ENCODE peak calls at places on chromosome 11, in eight cellular contexts. P, O, Q, C, E, D, X and A are unnamed samples.

GRCh38 chr11:69152748-69153446 is 2.8 kb upstream of the SMIM38 start:
- DNase-seq in P (no peak), O (no peak), Q (no peak), C (no peak), E (no peak), D (peak; percentile 53), X (peak; percentile 33), A (no peak)

GRCh38 chr11:131025421-131026126 is 109.3 kb upstream of the SNX19 start:
- DNase-seq in P (no peak), O (no peak), Q (no peak), C (no peak), E (no peak), D (peak; percentile 33), X (no peak), A (no peak)

GRCh38 chr11:125141686-125142535 is 22.6 kb upstream of the PKNOX2 start:
- DNase-seq in P (peak; percentile 62), O (no peak), Q (peak; percentile 30), C (peak; percentile 52), E (peak; percentile 29), D (peak; percentile 54), X (peak; percentile 52), A (peak; percentile 34)

GRCh38 chr11:48093795-48094642 is 113.7 kb downstream of the PTPRJ start:
- DNase-seq in P (no peak), O (no peak), Q (no peak), C (no peak), E (peak; percentile 78), D (peak; percentile 40), X (peak; percentile 72), A (no peak)

GRCh38 chr11:44628730-44629361 is 63.4 kb downstream of the CD82 start:
- DNase-seq in P (no peak), O (no peak), Q (peak; percentile 5), C (peak; percentile 19), E (no peak), D (no peak), X (no peak), A (no peak)

GRCh38 chr11:111967651-111968050 is 30.5 kb downstream of the DIXDC1 start:
- DNase-seq in P (no peak), O (no peak), Q (no peak), C (no peak), E (no peak), D (no peak), X (no peak), A (no peak)

GRCh38 chr11:73311394-73311869 is 3.4 kb downstream of the ARHGEF17 start:
- DNase-seq in P (no peak), O (no peak), Q (no peak), C (no peak), E (no peak), D (no peak), X (no peak), A (no peak)

GRCh38 chr11:9004310-9004945 is 627 bp upstream of the NRIP3 start:
- DNase-seq in P (peak; percentile 37), O (no peak), Q (peak; percentile 23), C (peak; percentile 8), E (no peak), D (peak; percentile 29), X (peak; percentile 32), A (peak; percentile 89)

GRCh38 chr11:75996523-75997272 is 181.7 kb downstream of the UVRAG start:
- DNase-seq in P (no peak), O (no peak), Q (no peak), C (no peak), E (no peak), D (no peak), X (no peak), A (no peak)

GRCh38 chr11:128701086-128701485 is 7.2 kb downstream of the FLI1 start:
- DNase-seq in P (no peak), O (no peak), Q (no peak), C (no peak), E (peak; percentile 74), D (no peak), X (no peak), A (no peak)

GRCh38 chr11:102831709-102832492 is 11.5 kb downstream of the MMP3 start:
- DNase-seq in P (no peak), O (no peak), Q (no peak), C (no peak), E (no peak), D (no peak), X (no peak), A (no peak)

GRCh38 chr11:113091578-113091844 is 130.3 kb downstream of the NCAM1 start:
- DNase-seq in P (no peak), O (no peak), Q (no peak), C (no peak), E (no peak), D (no peak), X (no peak), A (no peak)

DNA sequence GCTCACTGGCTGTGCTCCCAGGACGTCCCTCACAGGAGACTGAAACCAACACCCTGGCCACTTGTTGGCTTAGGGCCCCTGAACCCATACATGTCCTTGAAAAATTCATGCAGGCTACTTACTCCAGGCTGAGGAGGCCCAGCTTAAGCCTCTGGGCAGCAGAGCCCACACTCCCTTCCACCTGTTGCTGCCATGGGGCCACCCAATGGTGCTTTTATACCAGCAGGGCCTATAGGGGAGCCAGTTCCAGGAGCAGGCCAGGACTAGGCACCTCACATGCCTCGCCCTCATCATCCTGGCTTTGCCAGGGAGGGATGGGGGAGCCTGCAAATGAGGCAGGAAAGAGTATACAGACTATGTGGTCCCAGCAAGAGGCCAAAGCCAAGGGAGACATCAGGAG is 181.7 kb upstream of the NECTIN1 start:
- DNase-seq in P (no peak), O (no peak), Q (no peak), C (no peak), E (no peak), D (no peak), X (peak; percentile 25), A (no peak)
- TF ChIP-seq POLR2A in P (no peak), O (no peak), Q (no peak), C (no peak), E (no peak), D (no peak), X (no peak), A (no peak)

DNA sequence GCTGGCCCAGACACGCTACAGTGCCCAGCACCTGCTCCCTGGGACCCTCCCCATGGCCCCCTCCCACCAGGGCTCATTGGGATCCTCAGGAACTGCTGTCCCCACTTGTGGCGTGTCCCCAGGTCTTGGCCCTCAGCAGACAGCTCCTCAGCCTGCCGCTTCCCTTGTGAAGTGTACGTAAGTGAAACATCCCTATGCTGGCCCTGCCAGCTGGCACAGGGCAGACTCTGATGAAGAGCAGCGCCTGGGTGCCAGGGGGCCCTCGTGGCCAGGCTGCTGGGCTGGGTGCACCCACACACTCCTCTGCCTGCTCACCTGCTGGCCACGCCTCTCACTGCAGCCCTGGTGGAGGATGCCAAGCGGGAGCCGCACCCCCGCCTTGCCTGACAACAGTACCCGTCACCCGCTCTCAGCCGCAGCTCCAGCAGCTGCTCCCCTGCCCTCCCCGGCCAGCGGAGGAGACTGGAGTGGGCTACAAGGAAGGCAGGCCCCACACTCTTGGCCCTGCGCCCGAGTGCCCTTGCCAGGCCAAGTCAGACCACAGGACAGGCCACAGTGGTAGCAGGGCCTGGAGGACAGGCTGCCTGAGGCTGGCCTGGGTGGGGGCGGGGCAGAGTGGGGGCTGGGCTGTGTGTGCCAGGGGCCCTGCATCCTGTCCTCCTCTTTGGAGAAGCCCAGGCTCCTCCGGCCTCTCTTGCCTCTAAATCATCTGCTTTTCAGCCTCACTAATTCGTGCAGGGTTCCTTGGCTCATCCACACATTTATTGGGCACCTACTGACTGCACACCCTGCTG is 39.5 kb downstream of the IGF2 start:
- DNase-seq in P (no peak), O (no peak), Q (peak; percentile 65), C (no peak), E (no peak), D (peak; percentile 54), X (peak; percentile 71), A (peak; percentile 86)
- TF ChIP-seq POLR2A in P (no peak), O (no peak), Q (no peak), C (no peak), E (no peak), D (no peak), X (no peak), A (no peak)

DNA sequence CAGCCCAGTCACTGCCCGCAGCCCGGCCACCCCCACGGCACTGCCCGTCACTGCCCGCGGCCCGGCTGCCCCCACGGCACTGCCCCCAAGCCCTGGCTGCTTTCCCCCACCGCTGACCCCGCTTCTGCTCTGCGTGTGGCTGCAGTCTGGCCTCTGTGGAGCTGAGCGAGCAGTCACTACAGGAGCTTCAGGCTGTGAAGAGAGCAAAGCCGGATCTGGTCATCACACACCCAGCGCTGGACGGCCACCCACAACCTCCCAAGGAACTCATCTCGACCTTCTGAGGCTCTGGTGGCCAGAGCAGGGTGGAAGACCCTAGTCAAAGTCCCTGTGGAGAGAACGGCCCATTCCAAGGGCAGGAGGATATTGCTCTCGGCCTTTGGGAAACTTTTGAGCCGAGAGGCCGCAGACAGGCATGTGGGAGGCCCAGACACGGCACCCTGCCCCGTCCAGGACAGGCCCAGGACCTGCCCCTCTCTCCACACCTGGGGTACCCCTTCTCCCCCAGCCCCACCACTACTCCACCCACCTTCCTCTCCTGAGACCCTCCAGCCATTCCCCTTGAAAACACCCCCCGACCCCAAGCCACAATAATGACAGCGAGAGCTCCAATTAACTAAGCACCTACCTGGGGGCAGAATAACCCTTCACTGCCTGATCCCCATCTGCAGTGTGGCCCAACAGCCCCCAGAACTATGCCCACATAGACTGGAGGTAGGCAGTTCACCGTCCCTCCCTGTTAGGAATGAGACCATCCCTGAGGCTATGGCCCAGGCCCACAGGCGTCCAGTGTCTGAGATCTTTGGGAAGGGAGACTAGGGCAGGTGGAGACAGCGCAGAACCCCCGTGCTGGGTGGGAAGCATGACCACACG is 3.7 kb upstream of the PGGHG start:
- DNase-seq in P (no peak), O (no peak), Q (no peak), C (peak; percentile 12), E (no peak), D (no peak), X (no peak), A (peak; percentile 72)
- TF ChIP-seq POLR2A in P (no peak), O (no peak), Q (no peak), C (no peak), E (no peak), D (no peak), X (no peak), A (no peak)

GRCh38 chr11:94675239-94675638 is 92.9 kb upstream of the AMOTL1 start:
- DNase-seq in P (no peak), O (no peak), Q (no peak), C (no peak), E (no peak), D (no peak), X (peak; percentile 39), A (no peak)
- TF ChIP-seq POLR2A in P (no peak), O (no peak), Q (no peak), C (no peak), E (no peak), D (no peak), X (no peak), A (no peak)

DNA sequence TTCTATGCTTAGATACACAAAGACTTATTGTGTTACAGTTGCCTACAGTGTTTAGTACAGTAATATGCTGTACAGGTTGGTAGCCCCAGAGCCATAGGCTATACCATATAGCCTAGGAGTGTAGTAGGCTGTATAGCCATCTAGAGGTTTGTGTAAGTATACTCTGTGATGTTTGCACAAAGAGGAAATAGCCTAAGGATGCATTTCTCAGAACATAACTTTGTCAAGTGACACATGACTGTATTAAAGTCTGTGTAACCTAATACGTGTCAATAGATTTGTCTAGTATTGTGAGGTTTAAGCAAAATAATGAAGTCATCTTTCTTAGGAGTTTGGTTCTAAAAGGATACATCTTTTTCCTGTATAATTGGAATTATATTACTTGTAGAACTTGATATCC is 5.5 kb downstream of the ZC3H12C start:
- DNase-seq in P (no peak), O (no peak), Q (no peak), C (no peak), E (peak; percentile 13), D (no peak), X (no peak), A (no peak)
- TF ChIP-seq POLR2A in P (no peak), O (no peak), Q (no peak), C (peak; percentile 35), E (no peak), D (no peak), X (no peak), A (no peak)

GRCh38 chr11:80955588-80955987 is 1514.8 kb upstream of the TENM4 start:
- DNase-seq in P (no peak), O (no peak), Q (no peak), C (no peak), E (no peak), D (no peak), X (no peak), A (no peak)
- TF ChIP-seq POLR2A in P (no peak), O (no peak), Q (no peak), C (no peak), E (no peak), D (no peak), X (no peak), A (no peak)